ENCODE peak calls at places on chromosomes 13 and 19, in five cellular contexts. E is fibroblast of lung, R is brain microvascular endothelial cell, N is cardiac muscle cell, Z is adrenal gland. M is an unnamed sample.

GRCh38 chr19:40216777-40217026 is 1.5 kb downstream of the TTC9B start:
- DNase-seq in E (no peak), R (no peak), N (no peak), Z (no peak), M (no peak)

GRCh38 chr19:17240062-17240854 is 5.5 kb downstream of the NR2F6 start:
- DNase-seq in E (no peak), R (no peak), N (no peak), Z (no peak), M (no peak)

GRCh38 chr19:4878491-4878968 is 11.1 kb upstream of the PLIN3 start:
- DNase-seq in E (no peak), R (no peak), N (no peak), Z (no peak), M (no peak)

GRCh38 chr19:44796701-44797115 is 12.2 kb upstream of the BCAM start:
- DNase-seq in E (no peak), R (no peak), N (peak; percentile 51), Z (no peak), M (no peak)

GRCh38 chr19:45786533-45786894 is 4.2 kb upstream of the DMPK start:
- DNase-seq in E (no peak), R (no peak), N (no peak), Z (no peak), M (no peak)

GRCh38 chr13:42735011-42735410 is 46.4 kb upstream of the FAM216B start:
- DNase-seq in E (no peak), R (no peak), N (no peak), Z (no peak), M (no peak)

GRCh38 chr19:34253711-34254551 is 423 bp upstream of the GARRE1 start:
- DNase-seq in E (peak; percentile 55), R (no peak), N (no peak), Z (no peak), M (peak; percentile 88)

GRCh38 chr19:28644261-28644660 is 568.7 kb downstream of the UQCRFS1 start:
- DNase-seq in E (no peak), R (no peak), N (no peak), Z (no peak), M (no peak)

GRCh38 chr19:55692681-55693081 is 17.7 kb downstream of the EPN1 start:
- DNase-seq in E (no peak), R (no peak), N (no peak), Z (no peak), M (peak; percentile 72)

DNA sequence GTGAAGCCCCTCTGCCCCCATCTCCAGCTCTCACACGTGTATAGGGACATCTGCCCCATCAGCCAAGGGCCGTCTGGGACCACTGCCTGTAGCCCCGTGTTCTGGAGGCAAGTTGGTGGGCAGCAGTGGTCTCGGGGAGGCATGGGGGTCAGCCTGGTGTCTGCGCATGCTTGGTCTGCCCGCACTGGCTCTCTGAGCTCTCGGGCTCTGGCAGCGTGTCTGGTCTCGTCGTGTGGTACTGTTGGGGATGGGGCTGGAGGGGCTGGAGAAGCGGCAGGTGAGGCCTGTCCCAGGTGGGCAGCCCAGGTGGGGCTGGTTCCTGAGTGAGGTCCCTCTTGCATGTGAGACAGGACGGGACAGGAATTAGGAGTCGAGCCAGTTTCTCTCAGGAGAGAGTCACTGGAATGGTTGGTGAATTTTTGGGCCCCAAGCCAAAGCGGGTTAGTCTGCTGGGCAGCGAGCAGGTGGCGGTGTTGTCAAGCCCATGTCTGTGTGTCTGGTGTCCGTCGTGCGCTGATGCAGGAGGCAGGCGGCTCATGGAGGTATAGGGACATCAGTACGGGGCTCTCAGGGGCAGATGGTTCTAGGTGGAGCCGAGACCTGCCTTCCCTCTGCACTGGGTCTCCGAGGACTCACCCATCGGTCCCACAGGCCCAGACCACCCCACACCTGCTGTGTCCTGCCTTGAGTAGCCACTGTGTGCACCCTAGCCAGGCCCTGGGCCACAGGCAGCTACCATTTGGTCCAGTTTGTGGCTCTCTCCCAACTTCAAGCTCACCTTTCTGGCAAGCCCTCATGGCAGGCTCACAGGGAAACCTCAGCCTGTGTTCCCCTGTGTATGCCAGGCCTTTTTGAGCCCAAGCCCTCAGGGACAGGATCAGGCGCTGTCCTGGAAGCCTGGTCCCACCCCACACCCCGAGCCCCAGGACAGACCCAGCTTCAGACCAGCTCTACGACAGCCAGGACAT is 18.2 kb downstream of the COMP start:
- DNase-seq in E (no peak), R (no peak), N (no peak), Z (no peak), M (no peak)
- TF ChIP-seq CTCF in E (no peak), R (no peak), N (no peak), Z (no peak), M (no peak)

DNA sequence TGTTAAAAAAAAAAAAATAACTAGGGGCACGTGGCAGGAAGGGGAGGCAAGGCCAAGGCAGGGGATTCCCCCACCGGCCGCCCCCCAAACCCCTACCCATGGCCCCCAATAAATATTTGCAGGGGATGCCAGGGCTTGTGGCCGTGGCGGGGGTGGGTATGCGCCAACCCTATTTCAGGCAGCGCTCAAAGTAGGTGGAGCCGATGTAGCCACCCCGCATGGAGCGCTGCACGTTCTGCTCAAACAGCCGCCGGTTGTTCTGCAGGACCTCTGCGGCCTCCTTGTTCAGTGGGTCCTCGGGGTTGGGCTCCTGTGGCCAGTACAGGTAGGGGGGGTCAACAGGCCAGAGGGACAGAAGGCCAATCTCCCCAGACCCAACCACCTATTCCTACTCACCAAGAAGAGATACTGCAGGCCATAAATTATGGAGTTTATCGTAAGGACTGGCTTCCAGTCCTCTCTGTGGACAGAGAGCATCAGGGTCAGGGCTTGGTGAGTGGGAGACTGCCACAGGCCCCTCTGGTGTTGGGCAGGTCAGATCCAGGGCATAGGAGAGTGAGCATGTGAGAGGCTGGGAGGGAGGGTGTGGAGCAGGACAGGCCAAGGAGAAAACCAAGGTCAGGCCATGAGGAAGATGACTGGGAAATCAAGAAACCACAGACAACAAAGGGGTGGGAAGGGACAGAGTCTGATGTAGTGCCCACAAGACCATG is 1.2 kb upstream of the CHMP2A start:
- DNase-seq in E (no peak), R (no peak), N (no peak), Z (peak; percentile 45), M (peak; percentile 34)
- H3K27ac ChIP-seq in E (peak overlapping the region; percentile 69), R (no peak overlapping the region), N (peak overlapping the region; percentile 99), Z (no peak overlapping the region), M (no peak overlapping the region)

DNA sequence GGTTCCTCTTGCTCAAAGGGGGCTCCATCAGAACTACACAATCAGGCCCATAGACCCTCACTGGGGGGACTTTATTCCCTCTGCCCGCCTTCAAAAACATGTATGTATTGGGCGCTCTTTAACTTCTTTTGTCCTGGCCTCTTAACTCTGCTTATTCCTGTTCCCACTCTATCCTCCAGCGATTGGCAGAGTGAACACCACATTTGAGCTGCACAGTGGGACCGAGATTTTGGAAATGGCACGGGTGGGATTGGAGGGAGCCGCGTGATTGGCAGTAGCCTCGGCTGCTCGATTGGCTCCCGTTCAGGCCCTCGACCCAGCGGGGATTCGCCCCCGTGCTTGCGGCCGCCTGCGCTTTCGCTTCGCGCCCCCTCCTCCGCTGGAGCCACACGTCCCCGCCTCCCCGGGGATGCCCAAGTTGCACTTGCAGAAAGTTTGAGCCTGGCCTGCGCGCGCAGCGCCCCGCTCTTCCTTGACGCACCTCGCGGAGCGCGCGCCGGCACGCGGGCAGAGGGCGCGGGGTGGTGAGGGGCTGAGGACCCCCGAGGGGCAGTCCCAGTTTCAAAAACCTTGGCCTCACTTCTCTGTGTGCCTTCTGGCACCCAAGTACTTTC is at the start of gene ZIC5:
- DNase-seq in E (no peak), R (no peak), N (no peak), Z (no peak), M (peak; percentile 54)
- H3K27me3 ChIP-seq in E (peaks cover 84% of the 10 kb centered on the region), R (peaks cover 16% of the 10 kb centered on the region), N (peaks cover 97% of the 10 kb centered on the region), Z (peaks cover 96% of the 10 kb centered on the region), M (peaks cover 98% of the 10 kb centered on the region)

DNA sequence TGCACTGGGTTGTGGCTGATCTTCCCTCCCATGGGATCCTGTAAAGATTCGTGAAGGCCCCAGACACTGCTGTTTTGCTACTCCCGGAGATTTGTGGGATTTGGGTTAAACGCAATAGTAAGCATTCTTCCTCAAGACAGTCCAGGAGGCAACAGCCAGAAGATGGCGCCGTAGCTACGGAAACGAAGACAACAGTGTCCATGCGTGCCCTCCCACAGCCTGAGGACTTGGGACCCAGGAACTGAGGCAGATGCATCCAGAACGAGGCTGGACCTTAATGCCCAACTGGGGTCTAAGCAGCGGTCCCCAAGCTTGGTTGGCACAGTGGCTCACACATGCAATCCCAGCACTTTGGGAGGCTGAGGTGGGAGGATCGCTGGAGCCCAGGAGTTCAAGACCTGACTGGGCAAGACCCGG is 57.6 kb upstream of the ZNF507 start:
- DNase-seq in E (peak; percentile 77), R (peak; percentile 68), N (peak; percentile 91), Z (peak; percentile 60), M (no peak)
- TF ChIP-seq CTCF in E (peak; percentile 67), R (peak; percentile 71), N (peak; percentile 70), Z (peak; percentile 44), M (peak; percentile 16)

M was measured in left lung.